ENCODE peak calls at places on chromosomes 11 and 22, in five cellular contexts. L is PC-9, T is mammary epithelial cell, A is A549, X is fibroblast of lung. P is an unnamed sample.

GRCh38 chr11:1879941-1880720 is 11.6 kb downstream of the PRR33 start:
- DNase-seq in L (no peak), T (no peak), A (no peak), X (peak; percentile 34), P (peak; percentile 25)

GRCh38 chr11:115921540-115921939 is 417.3 kb upstream of the CADM1 start:
- DNase-seq in L (no peak), T (no peak), A (no peak), X (no peak), P (no peak)

GRCh38 chr11:130866831-130867230 is 49.4 kb downstream of the SNX19 start:
- DNase-seq in L (no peak), T (no peak), A (no peak), X (no peak), P (no peak)

GRCh38 chr11:87114093-87114492 is 76.4 kb downstream of the TMEM135 start:
- DNase-seq in L (no peak), T (no peak), A (no peak), X (peak; percentile 59), P (no peak)

GRCh38 chr11:515131-515530 is 8.1 kb upstream of the RNH1 start:
- DNase-seq in L (no peak), T (peak; percentile 98), A (no peak), X (no peak), P (no peak)

GRCh38 chr22:49230194-49230577 is 597.5 kb downstream of the BRD1 start:
- DNase-seq in L (no peak), T (no peak), A (no peak), X (no peak), P (no peak)

GRCh38 chr11:70885721-70886305 is 366.6 kb downstream of the SHANK2 start:
- DNase-seq in L (no peak), T (no peak), A (no peak), X (no peak), P (no peak)

GRCh38 chr22:32836286-32836859 is 34.9 kb downstream of the TIMP3 start:
- DNase-seq in L (peak; percentile 48), T (no peak), A (peak; percentile 5), X (no peak), P (peak; percentile 51)

GRCh38 chr11:67083786-67084366 is 27.2 kb downstream of the RHOD start:
- DNase-seq in L (no peak), T (no peak), A (no peak), X (no peak), P (no peak)

DNA sequence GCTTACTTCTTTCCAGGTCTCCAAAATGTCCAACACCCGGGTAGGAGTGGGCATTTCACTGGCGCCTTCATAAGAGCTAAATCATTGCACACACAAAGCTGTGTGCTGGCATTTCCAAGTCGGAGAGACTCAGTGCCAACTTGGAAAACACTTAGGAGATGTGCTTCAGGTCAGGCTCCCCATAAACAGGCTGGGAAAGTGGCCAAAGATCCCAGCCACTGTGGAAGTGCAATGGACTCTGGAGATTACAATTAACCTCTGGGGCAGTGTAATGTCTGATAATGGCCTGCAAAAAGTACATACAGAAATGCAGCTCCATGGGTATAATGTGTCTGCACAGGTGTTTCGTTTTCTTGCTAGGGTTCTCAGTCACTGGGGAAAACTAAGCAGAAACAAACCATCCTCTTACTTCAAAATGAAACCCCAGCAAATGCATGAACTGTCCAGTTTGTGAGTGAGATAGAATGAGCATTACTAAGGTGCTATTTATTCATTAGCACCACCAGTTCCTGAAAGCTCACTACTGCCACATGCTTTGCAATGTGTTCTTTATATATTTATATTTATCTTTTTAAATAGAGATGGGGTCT is 79.0 kb downstream of the ABTB2 start:
- DNase-seq in L (no peak), T (no peak), A (no peak), X (no peak), P (peak; percentile 32)
- H3K4me2 ChIP-seq in L (no peak overlapping the region), T (no peak overlapping the region), A (peak overlapping the region; percentile 42), X (no peak overlapping the region), P (no peak overlapping the region)

GRCh38 chr11:74809820-74810219 is 61.2 kb downstream of the RNF169 start:
- DNase-seq in L (no peak), T (no peak), A (no peak), X (no peak), P (no peak)
- H3K4me2 ChIP-seq in L (no peak overlapping the region), T (no peak overlapping the region), A (no peak overlapping the region), X (no peak overlapping the region), P (no peak overlapping the region)

GRCh38 chr11:57288771-57289579 is 35.8 kb downstream of the TNKS1BP1 start:
- DNase-seq in L (no peak), T (peak; percentile 94), A (no peak), X (peak; percentile 93), P (peak; percentile 20)

GRCh38 chr11:57297221-57297620 is 27.5 kb downstream of the TNKS1BP1 start:
- DNase-seq in L (no peak), T (no peak), A (no peak), X (no peak), P (no peak)

GRCh38 chr11:57290288-57290687 is 34.5 kb downstream of the TNKS1BP1 start:
- DNase-seq in L (no peak), T (peak; percentile 38), A (no peak), X (peak; percentile 83), P (no peak)

GRCh38 chr11:57299150-57299737 is 25.5 kb downstream of the TNKS1BP1 start:
- DNase-seq in L (no peak), T (no peak), A (peak; percentile 33), X (no peak), P (no peak)

GRCh38 chr11:57294225-57295131 is 30.3 kb downstream of the TNKS1BP1 start:
- DNase-seq in L (peak; percentile 68), T (peak; percentile 53), A (no peak), X (peak; percentile 87), P (no peak)
- H3K4me2 ChIP-seq in L (peak overlapping the region; percentile 65), T (peak overlapping the region; percentile 5), A (no peak overlapping the region), X (no peak overlapping the region), P (no peak overlapping the region)

GRCh38 chr11:122750047-122750446 is 88.3 kb upstream of the CRTAM start:
- DNase-seq in L (no peak), T (no peak), A (no peak), X (no peak), P (no peak)
- H3K4me2 ChIP-seq in L (no peak overlapping the region), T (no peak overlapping the region), A (no peak overlapping the region), X (no peak overlapping the region), P (no peak overlapping the region)

GRCh38 chr22:37321288-37321687 is 39.0 kb downstream of the CYTH4 start:
- DNase-seq in L (peak; percentile 73), T (no peak), A (no peak), X (no peak), P (no peak)
- H3K4me2 ChIP-seq in L (peak overlapping the region; percentile 20), T (no peak overlapping the region), A (peak overlapping the region; percentile 55), X (no peak overlapping the region), P (no peak overlapping the region)

GRCh38 chr11:47516984-47517853 is 35.7 kb downstream of the CELF1 start:
- DNase-seq in L (no peak), T (no peak), A (no peak), X (no peak), P (no peak)
- H3K4me2 ChIP-seq in L (no peak overlapping the region), T (no peak overlapping the region), A (no peak overlapping the region), X (no peak overlapping the region), P (no peak overlapping the region)

GRCh38 chr11:64140101-64140500 is 25.8 kb downstream of the MACROD1 start:
- DNase-seq in L (no peak), T (no peak), A (no peak), X (no peak), P (no peak)
- H3K4me2 ChIP-seq in L (no peak overlapping the region), T (no peak overlapping the region), A (no peak overlapping the region), X (no peak overlapping the region), P (no peak overlapping the region)

DNA sequence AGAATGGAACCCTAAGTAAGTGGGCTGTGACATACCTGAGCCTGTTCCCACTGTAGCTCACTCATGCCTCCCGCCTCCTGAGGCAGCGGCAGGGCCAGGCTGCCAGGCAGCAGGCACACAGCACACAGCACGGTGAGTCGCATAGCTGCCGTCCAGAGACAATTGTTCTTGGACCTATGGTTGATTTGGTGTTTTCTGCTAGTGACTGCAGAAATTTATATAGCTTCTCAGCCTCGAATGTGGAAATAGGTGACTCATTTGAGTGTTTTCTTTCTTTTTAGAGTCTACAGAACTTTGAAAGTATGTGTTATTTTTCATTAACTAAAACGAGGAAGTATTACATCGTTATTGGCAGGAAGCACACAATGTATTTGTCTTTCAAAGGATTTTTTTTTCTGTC is at the start of gene MMP7:
- DNase-seq in L (peak; percentile 69), T (peak; percentile 68), A (peak; percentile 59), X (peak; percentile 46), P (no peak)
- H3K4me2 ChIP-seq in L (no peak within 1 kb of the TSS), T (peak within 1 kb of the TSS; percentile 79), A (peak within 1 kb of the TSS; percentile 78), X (no peak within 1 kb of the TSS), P (peak within 1 kb of the TSS; percentile 17)

GRCh38 chr22:37931893-37932389 is 21.5 kb downstream of the C22orf23 start:
- DNase-seq in L (no peak), T (no peak), A (no peak), X (no peak), P (no peak)

GRCh38 chr22:37932821-37933578 is 20.4 kb downstream of the C22orf23 start:
- DNase-seq in L (no peak), T (peak; percentile 24), A (no peak), X (no peak), P (no peak)

GRCh38 chr22:37930952-37931440 is 22.4 kb downstream of the C22orf23 start:
- DNase-seq in L (no peak), T (no peak), A (no peak), X (no peak), P (no peak)

GRCh38 chr22:37933711-37934376 is 19.6 kb downstream of the C22orf23 start:
- DNase-seq in L (peak; percentile 87), T (peak; percentile 90), A (peak; percentile 87), X (peak; percentile 87), P (peak; percentile 95)

GRCh38 chr22:37932401-37932800 is 21.0 kb downstream of the C22orf23 start:
- DNase-seq in L (no peak), T (no peak), A (no peak), X (no peak), P (no peak)
- H3K4me2 ChIP-seq in L (no peak overlapping the region), T (no peak overlapping the region), A (no peak overlapping the region), X (no peak overlapping the region), P (no peak overlapping the region)

GRCh38 chr22:38455063-38455529 is at the start of gene KCNJ4:
- DNase-seq in L (no peak), T (no peak), A (no peak), X (no peak), P (no peak)
- H3K4me2 ChIP-seq in L (peak within 1 kb of the TSS; percentile 70), T (peak within 1 kb of the TSS; percentile 76), A (peak within 1 kb of the TSS; percentile 96), X (peak within 1 kb of the TSS; percentile 13), P (no peak within 1 kb of the TSS)

P was measured in SK-N-SH.